ENCODE peak calls at places on chromosomes 16 and 17, in six cellular contexts. M is C1 segment of cervical spinal cord; F is skeletal muscle cell; J is GM10248; U is CD8-positive, alpha-beta memory T cell; C is activated CD4-positive, alpha-beta T cell treated with anti-CD3 and anti-CD28 coated beads for 36 hours. E is an unnamed sample.
A peak's percentile ranks its signal among the peaks of the same experiment; 100 is the strongest.

GRCh38 chr17:81340606-81341346 is 45.7 kb upstream of the SLC38A10 start:
- DNase-seq in M (no peak), F (no peak), J (no peak), U (no peak), C (no peak), E (peak; percentile 50)

GRCh38 chr16:58563235-58563634 is 47.9 kb downstream of the SETD6 start:
- DNase-seq in M (no peak), F (peak; percentile 7), J (no peak), U (no peak), C (no peak), E (no peak)

GRCh38 chr16:50735629-50736122 is 6.2 kb upstream of the CYLD start:
- DNase-seq in M (no peak), F (no peak), J (peak; percentile 70), U (no peak), C (peak; percentile 53), E (no peak)

GRCh38 chr16:82183004-82183397 is 13.0 kb upstream of the MPHOSPH6 start:
- DNase-seq in M (no peak), F (no peak), J (no peak), U (no peak), C (no peak), E (no peak)

GRCh38 chr16:84718-85452 is 6.9 kb downstream of the MPG start:
- DNase-seq in M (peak; percentile 52), F (peak; percentile 89), J (peak; percentile 79), U (peak; percentile 58), C (peak; percentile 85), E (peak; percentile 73)

GRCh38 chr17:56913000-56913866 is 616 bp downstream of the TRIM25 start:
- DNase-seq in M (no peak), F (no peak), J (no peak), U (no peak), C (no peak), E (peak; percentile 55)

GRCh38 chr17:72846399-72846798 is 246.1 kb downstream of the SLC39A11 start:
- DNase-seq in M (no peak), F (no peak), J (no peak), U (no peak), C (no peak), E (no peak)

GRCh38 chr16:84689126-84689525 is 10.7 kb upstream of the USP10 start:
- DNase-seq in M (no peak), F (peak; percentile 67), J (no peak), U (no peak), C (no peak), E (no peak)

GRCh38 chr16:11586856-11587642 is at the start of gene LITAF:
- DNase-seq in M (peak; percentile 84), F (no peak), J (peak; percentile 90), U (peak; percentile 74), C (peak; percentile 74), E (peak; percentile 77)

GRCh38 chr16:21197115-21197514 is 14.3 kb downstream of the ZP2 start:
- DNase-seq in M (no peak), F (no peak), J (no peak), U (no peak), C (no peak), E (no peak)

GRCh38 chr16:79310734-79311133 is 289.8 kb downstream of the MAF start:
- DNase-seq in M (no peak), F (no peak), J (no peak), U (no peak), C (no peak), E (no peak)

GRCh38 chr16:57889960-57890751 is 80.8 kb downstream of the CNGB1 start:
- DNase-seq in M (no peak), F (no peak), J (no peak), U (no peak), C (no peak), E (no peak)

GRCh38 chr17:20121359-20122235 is 112.4 kb downstream of the SPECC1 start:
- DNase-seq in M (peak; percentile 61), F (no peak), J (peak; percentile 76), U (peak; percentile 71), C (peak; percentile 82), E (peak; percentile 66)

GRCh38 chr17:8745586-8746500 is 1.2 kb upstream of the CCDC42 start:
- DNase-seq in M (peak; percentile 45), F (no peak), J (peak; percentile 92), U (peak; percentile 85), C (peak; percentile 87), E (peak; percentile 85)

GRCh38 chr17:35423761-35424160 is 8.5 kb downstream of the SLFN12 start:
- DNase-seq in M (no peak), F (no peak), J (no peak), U (no peak), C (no peak), E (no peak)

GRCh38 chr16:1193825-1194581 is 31.1 kb downstream of the TPSG1 start:
- DNase-seq in M (no peak), F (no peak), J (no peak), U (no peak), C (no peak), E (no peak)

GRCh38 chr17:79837888-79838540 is 1.2 kb downstream of the CBX4 start:
- DNase-seq in M (no peak), F (no peak), J (no peak), U (peak; percentile 65), C (peak; percentile 53), E (no peak)

GRCh38 chr16:88363239-88363891 is 19.4 kb upstream of the ZNF469 start:
- DNase-seq in M (no peak), F (no peak), J (peak; percentile 60), U (no peak), C (no peak), E (no peak)

GRCh38 chr17:61353615-61354014 is 46.0 kb upstream of the TBX2 start:
- DNase-seq in M (no peak), F (no peak), J (no peak), U (no peak), C (no peak), E (no peak)

GRCh38 chr16:70749006-70749678 is 51.8 kb downstream of the VAC14 start:
- DNase-seq in M (no peak), F (no peak), J (no peak), U (no peak), C (no peak), E (no peak)

GRCh38 chr16:9039208-9039607 is 52.2 kb upstream of the HAPSTR1 start:
- DNase-seq in M (no peak), F (no peak), J (no peak), U (no peak), C (peak; percentile 31), E (no peak)